ENCODE peak calls at places on chromosomes 11 and 22, in ten cellular contexts. L, G, H, F, P, W, S, O, K and X are unnamed samples.
A peak's percentile ranks its signal among the peaks of the same experiment; 100 is the strongest.

GRCh38 chr22:38067771-38068360 is 10.7 kb downstream of the PICK1 start:
- DNase-seq in L (no peak), G (no peak), H (no peak), F (no peak), P (no peak), W (peak; percentile 66), S (no peak), O (no peak), K (no peak), X (no peak)

GRCh38 chr11:75453916-75454655 is 21.1 kb upstream of the KLHL35 start:
- DNase-seq in L (no peak), G (no peak), H (no peak), F (no peak), P (no peak), W (no peak), S (no peak), O (no peak), K (no peak), X (peak; percentile 87)

GRCh38 chr11:119617343-119617713 is 111.7 kb downstream of the NECTIN1 start:
- DNase-seq in L (no peak), G (no peak), H (no peak), F (no peak), P (no peak), W (no peak), S (no peak), O (no peak), K (no peak), X (no peak)

GRCh38 chr11:772429-773390 is 4.6 kb downstream of the GATD1 start:
- DNase-seq in L (no peak), G (no peak), H (no peak), F (no peak), P (no peak), W (peak; percentile 76), S (no peak), O (peak; percentile 44), K (no peak), X (no peak)

GRCh38 chr11:115379528-115379927 is 124.7 kb downstream of the CADM1 start:
- DNase-seq in L (no peak), G (no peak), H (no peak), F (no peak), P (peak; percentile 35), W (no peak), S (no peak), O (no peak), K (no peak), X (no peak)

GRCh38 chr22:41832553-41833368 is at the start of gene SREBF2:
- DNase-seq in L (peak; percentile 100), G (peak; percentile 99), H (peak; percentile 99), F (peak; percentile 100), P (peak; percentile 99), W (peak; percentile 100), S (peak; percentile 100), O (peak; percentile 100), K (peak; percentile 99), X (peak; percentile 100)

GRCh38 chr11:7469351-7469865 is 15.9 kb upstream of the OLFML1 start:
- DNase-seq in L (no peak), G (no peak), H (no peak), F (no peak), P (no peak), W (no peak), S (no peak), O (no peak), K (no peak), X (no peak)

GRCh38 chr22:19810381-19811141 is 44.1 kb downstream of the GNB1L start:
- DNase-seq in L (no peak), G (no peak), H (no peak), F (peak; percentile 32), P (no peak), W (peak; percentile 76), S (no peak), O (peak; percentile 36), K (no peak), X (peak; percentile 92)

GRCh38 chr11:124669193-124669592 is 4.3 kb downstream of the SIAE start:
- DNase-seq in L (peak; percentile 48), G (peak; percentile 71), H (peak; percentile 51), F (peak; percentile 44), P (peak; percentile 21), W (no peak), S (peak; percentile 61), O (no peak), K (peak; percentile 50), X (peak; percentile 62)
- TF ChIP-seq CTCF in L (peak; percentile 65), G (peak; percentile 83), H (peak; percentile 34), F (peak; percentile 81), P (peak; percentile 85), W (peak; percentile 94), S (peak; percentile 84), O (peak; percentile 81), K (peak; percentile 87), X (peak; percentile 87)

GRCh38 chr22:32119568-32120235 is 39.4 kb downstream of the C22orf42 start:
- DNase-seq in L (no peak), G (no peak), H (no peak), F (no peak), P (no peak), W (no peak), S (no peak), O (no peak), K (no peak), X (no peak)

GRCh38 chr22:32127904-32128303 is 31.2 kb downstream of the C22orf42 start:
- DNase-seq in L (no peak), G (no peak), H (no peak), F (no peak), P (no peak), W (no peak), S (no peak), O (no peak), K (no peak), X (no peak)

GRCh38 chr22:32120603-32121002 is 38.5 kb downstream of the C22orf42 start:
- DNase-seq in L (no peak), G (no peak), H (no peak), F (no peak), P (no peak), W (no peak), S (no peak), O (no peak), K (no peak), X (no peak)

GRCh38 chr22:32122899-32123298 is 36.2 kb downstream of the C22orf42 start:
- DNase-seq in L (no peak), G (no peak), H (no peak), F (no peak), P (no peak), W (no peak), S (no peak), O (no peak), K (no peak), X (no peak)

DNA sequence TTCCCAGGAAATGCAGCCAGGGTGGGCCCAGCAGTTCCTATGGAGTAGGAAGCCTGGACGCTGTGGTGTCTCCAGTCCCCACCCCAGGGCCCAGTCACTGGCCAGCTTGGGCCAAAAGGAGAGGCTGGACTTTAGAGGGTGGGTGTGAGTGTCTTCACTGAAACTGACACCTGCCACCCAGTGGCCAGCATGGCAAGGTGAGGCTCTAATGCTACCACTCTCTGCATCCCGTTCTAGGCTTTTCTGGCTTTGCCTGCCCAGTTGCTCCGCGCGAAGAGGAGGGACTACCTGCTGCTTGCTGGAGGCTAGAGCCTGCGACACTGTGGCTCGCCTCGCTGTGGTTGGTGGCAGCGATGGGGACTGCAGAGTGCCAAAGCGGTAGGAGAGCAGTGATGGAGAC is 35.4 kb downstream of the C22orf42 start:
- DNase-seq in L (no peak), G (no peak), H (peak; percentile 45), F (no peak), P (no peak), W (no peak), S (no peak), O (no peak), K (no peak), X (no peak)
- TF ChIP-seq CTCF in L (no peak), G (no peak), H (no peak), F (peak; percentile 5), P (peak; percentile 33), W (no peak), S (peak; percentile 20), O (no peak), K (peak; percentile 31), X (no peak)

GRCh38 chr11:121651267-121651625 is 198.5 kb upstream of the SORL1-AS1 start:
- DNase-seq in L (no peak), G (no peak), H (no peak), F (no peak), P (no peak), W (no peak), S (no peak), O (no peak), K (no peak), X (no peak)

GRCh38 chr11:121654506-121655480 is 202.0 kb upstream of the SORL1-AS1 start:
- DNase-seq in L (peak; percentile 48), G (no peak), H (no peak), F (no peak), P (no peak), W (no peak), S (peak; percentile 22), O (no peak), K (no peak), X (no peak)

GRCh38 chr11:121655481-121656332 is 202.9 kb upstream of the SORL1-AS1 start:
- DNase-seq in L (peak; percentile 81), G (peak; percentile 79), H (peak; percentile 81), F (peak; percentile 96), P (no peak), W (peak; percentile 94), S (peak; percentile 78), O (peak; percentile 87), K (peak; percentile 86), X (peak; percentile 99)

GRCh38 chr11:121650520-121651266 is 197.9 kb upstream of the SORL1-AS1 start:
- DNase-seq in L (no peak), G (no peak), H (no peak), F (no peak), P (no peak), W (no peak), S (no peak), O (no peak), K (no peak), X (no peak)

DNA sequence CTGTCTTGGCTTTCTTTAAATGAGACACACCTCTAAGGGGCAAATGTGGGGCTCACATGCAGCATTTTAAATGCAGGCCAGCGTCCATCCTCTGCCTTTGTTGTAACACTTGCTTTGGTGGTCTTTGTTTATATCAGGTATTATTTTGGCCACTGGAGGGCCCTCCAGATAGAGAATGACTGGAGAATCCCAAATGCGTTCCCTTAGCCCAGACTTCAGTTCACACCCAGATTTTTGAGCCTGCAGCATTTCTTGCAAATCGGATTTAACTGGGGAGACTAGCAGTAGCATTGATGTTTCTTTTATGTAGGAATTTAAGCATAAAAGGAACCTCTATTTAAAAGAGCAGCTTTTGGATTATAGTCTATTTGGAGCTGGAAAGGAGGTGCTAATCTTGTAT is 200.2 kb upstream of the SORL1-AS1 start:
- DNase-seq in L (no peak), G (no peak), H (no peak), F (no peak), P (no peak), W (no peak), S (no peak), O (no peak), K (peak; percentile 33), X (peak; percentile 49)
- TF ChIP-seq CTCF in L (no peak), G (no peak), H (no peak), F (peak; percentile 71), P (peak; percentile 16), W (no peak), S (peak; percentile 4), O (no peak), K (peak; percentile 62), X (peak; percentile 53)

GRCh38 chr11:5610446-5610845 is 14.0 kb downstream of the TRIM6 start:
- DNase-seq in L (no peak), G (no peak), H (no peak), F (no peak), P (no peak), W (no peak), S (no peak), O (no peak), K (no peak), X (no peak)

GRCh38 chr11:5608778-5609177 is 12.3 kb downstream of the TRIM6 start:
- DNase-seq in L (no peak), G (no peak), H (no peak), F (no peak), P (no peak), W (no peak), S (no peak), O (no peak), K (no peak), X (no peak)

GRCh38 chr11:5603326-5603725 is 6.9 kb downstream of the TRIM6 start:
- DNase-seq in L (no peak), G (no peak), H (no peak), F (no peak), P (no peak), W (no peak), S (no peak), O (no peak), K (no peak), X (no peak)

GRCh38 chr11:5604896-5605295 is 8.5 kb downstream of the TRIM6 start:
- DNase-seq in L (no peak), G (no peak), H (no peak), F (no peak), P (no peak), W (no peak), S (no peak), O (no peak), K (no peak), X (no peak)

GRCh38 chr11:5605849-5606248 is 9.4 kb downstream of the TRIM6 start:
- DNase-seq in L (no peak), G (no peak), H (no peak), F (peak; percentile 93), P (no peak), W (no peak), S (peak; percentile 94), O (no peak), K (no peak), X (peak; percentile 91)
- TF ChIP-seq CTCF in L (no peak), G (no peak), H (no peak), F (peak; percentile 36), P (peak; percentile 3), W (no peak), S (peak; percentile 38), O (no peak), K (no peak), X (no peak)